ENCODE peak calls at places on chromosomes 5 and 9, in nine cellular contexts. One of them, this sample, is unnamed.

GRCh38 chr5:142065273-142065672 is 43.3 kb upstream of the NDFIP1 start:
- DNase-seq in HuH-7.5: no peak
- DNase-seq in mucosa of descending colon: no peak
- DNase-seq in colonic mucosa: no peak
- DNase-seq in HS-5: no peak
- DNase-seq in OCI-LY7: no peak
- DNase-seq in GM13976: no peak
- DNase-seq in naive thymus-derived CD8-positive, alpha-beta T cell: no peak
- DNase-seq in fibroblast of mammary gland: no peak
- DNase-seq in this sample: no peak

GRCh38 chr9:134532084-134532483 is 109.5 kb upstream of the COL5A1 start:
- DNase-seq in HuH-7.5: no peak
- DNase-seq in mucosa of descending colon: no peak
- DNase-seq in colonic mucosa: no peak
- DNase-seq in HS-5: no peak
- DNase-seq in OCI-LY7: no peak
- DNase-seq in GM13976: no peak
- DNase-seq in naive thymus-derived CD8-positive, alpha-beta T cell: no peak
- DNase-seq in fibroblast of mammary gland: no peak
- DNase-seq in this sample: no peak

GRCh38 chr9:38405841-38406240 is 13.3 kb downstream of the ALDH1B1 start:
- DNase-seq in HuH-7.5: no peak
- DNase-seq in mucosa of descending colon: no peak
- DNase-seq in colonic mucosa: no peak
- DNase-seq in HS-5: no peak
- DNase-seq in OCI-LY7: no peak
- DNase-seq in GM13976: no peak
- DNase-seq in naive thymus-derived CD8-positive, alpha-beta T cell: no peak
- DNase-seq in fibroblast of mammary gland: peak
- DNase-seq in this sample: no peak

GRCh38 chr5:95624368-95624767 is 4.5 kb downstream of the GPR150 start:
- DNase-seq in HuH-7.5: no peak
- DNase-seq in mucosa of descending colon: no peak
- DNase-seq in colonic mucosa: no peak
- DNase-seq in HS-5: no peak
- DNase-seq in OCI-LY7: no peak
- DNase-seq in GM13976: no peak
- DNase-seq in naive thymus-derived CD8-positive, alpha-beta T cell: no peak
- DNase-seq in fibroblast of mammary gland: no peak
- DNase-seq in this sample: no peak

GRCh38 chr9:134055981-134056461 is 11.8 kb downstream of the BRD3 start:
- DNase-seq in HuH-7.5: no peak
- DNase-seq in mucosa of descending colon: peak
- DNase-seq in colonic mucosa: peak
- DNase-seq in HS-5: no peak
- DNase-seq in OCI-LY7: no peak
- DNase-seq in GM13976: no peak
- DNase-seq in naive thymus-derived CD8-positive, alpha-beta T cell: no peak
- DNase-seq in fibroblast of mammary gland: peak
- DNase-seq in this sample: peak

GRCh38 chr9:117825609-117826347 is 121.6 kb downstream of the TLR4 start:
- DNase-seq in HuH-7.5: no peak
- DNase-seq in mucosa of descending colon: no peak
- DNase-seq in colonic mucosa: no peak
- DNase-seq in HS-5: no peak
- DNase-seq in OCI-LY7: no peak
- DNase-seq in GM13976: no peak
- DNase-seq in naive thymus-derived CD8-positive, alpha-beta T cell: peak
- DNase-seq in fibroblast of mammary gland: no peak
- DNase-seq in this sample: no peak

GRCh38 chr9:1273859-1274258 is 223.7 kb downstream of the DMRT2 start:
- DNase-seq in HuH-7.5: no peak
- DNase-seq in mucosa of descending colon: no peak
- DNase-seq in colonic mucosa: no peak
- DNase-seq in HS-5: peak
- DNase-seq in OCI-LY7: no peak
- DNase-seq in GM13976: no peak
- DNase-seq in naive thymus-derived CD8-positive, alpha-beta T cell: no peak
- DNase-seq in fibroblast of mammary gland: peak
- DNase-seq in this sample: no peak

GRCh38 chr5:55864606-55865541 is 13.7 kb downstream of the IL31RA start:
- DNase-seq in HuH-7.5: no peak
- DNase-seq in mucosa of descending colon: no peak
- DNase-seq in colonic mucosa: no peak
- DNase-seq in HS-5: no peak
- DNase-seq in OCI-LY7: no peak
- DNase-seq in GM13976: no peak
- DNase-seq in naive thymus-derived CD8-positive, alpha-beta T cell: no peak
- DNase-seq in fibroblast of mammary gland: peak
- DNase-seq in this sample: no peak

GRCh38 chr9:13939129-13939528 is 374.8 kb downstream of the NFIB start:
- DNase-seq in HuH-7.5: no peak
- DNase-seq in mucosa of descending colon: no peak
- DNase-seq in colonic mucosa: no peak
- DNase-seq in HS-5: peak
- DNase-seq in OCI-LY7: no peak
- DNase-seq in GM13976: no peak
- DNase-seq in naive thymus-derived CD8-positive, alpha-beta T cell: no peak
- DNase-seq in fibroblast of mammary gland: peak
- DNase-seq in this sample: no peak

GRCh38 chr9:128420060-128420650 is 502 bp upstream of the CERCAM start:
- DNase-seq in HuH-7.5: peak
- DNase-seq in mucosa of descending colon: peak
- DNase-seq in colonic mucosa: peak
- DNase-seq in HS-5: peak
- DNase-seq in OCI-LY7: peak
- DNase-seq in GM13976: peak
- DNase-seq in naive thymus-derived CD8-positive, alpha-beta T cell: peak
- DNase-seq in fibroblast of mammary gland: peak
- DNase-seq in this sample: peak

GRCh38 chr5:175282611-175283225 is 161.3 kb downstream of the DRD1 start:
- DNase-seq in HuH-7.5: no peak
- DNase-seq in mucosa of descending colon: no peak
- DNase-seq in colonic mucosa: no peak
- DNase-seq in HS-5: no peak
- DNase-seq in OCI-LY7: no peak
- DNase-seq in GM13976: no peak
- DNase-seq in naive thymus-derived CD8-positive, alpha-beta T cell: no peak
- DNase-seq in fibroblast of mammary gland: no peak
- DNase-seq in this sample: no peak

GRCh38 chr5:103394676-103395075 is 136.1 kb downstream of the MACIR start:
- DNase-seq in HuH-7.5: no peak
- DNase-seq in mucosa of descending colon: no peak
- DNase-seq in colonic mucosa: no peak
- DNase-seq in HS-5: no peak
- DNase-seq in OCI-LY7: no peak
- DNase-seq in GM13976: no peak
- DNase-seq in naive thymus-derived CD8-positive, alpha-beta T cell: no peak
- DNase-seq in fibroblast of mammary gland: no peak
- DNase-seq in this sample: no peak

GRCh38 chr5:32096891-32097592 is 77.1 kb downstream of the GOLPH3 start:
- DNase-seq in HuH-7.5: no peak
- DNase-seq in mucosa of descending colon: no peak
- DNase-seq in colonic mucosa: no peak
- DNase-seq in HS-5: no peak
- DNase-seq in OCI-LY7: no peak
- DNase-seq in GM13976: no peak
- DNase-seq in naive thymus-derived CD8-positive, alpha-beta T cell: no peak
- DNase-seq in fibroblast of mammary gland: peak
- DNase-seq in this sample: no peak

GRCh38 chr9:6852243-6852963 is 94.6 kb downstream of the KDM4C start:
- DNase-seq in HuH-7.5: no peak
- DNase-seq in mucosa of descending colon: no peak
- DNase-seq in colonic mucosa: no peak
- DNase-seq in HS-5: peak
- DNase-seq in OCI-LY7: no peak
- DNase-seq in GM13976: no peak
- DNase-seq in naive thymus-derived CD8-positive, alpha-beta T cell: no peak
- DNase-seq in fibroblast of mammary gland: peak
- DNase-seq in this sample: no peak

GRCh38 chr5:72302171-72302570 is 17.9 kb downstream of the MRPS27 start:
- DNase-seq in HuH-7.5: no peak
- DNase-seq in mucosa of descending colon: no peak
- DNase-seq in colonic mucosa: no peak
- DNase-seq in HS-5: no peak
- DNase-seq in OCI-LY7: no peak
- DNase-seq in GM13976: no peak
- DNase-seq in naive thymus-derived CD8-positive, alpha-beta T cell: no peak
- DNase-seq in fibroblast of mammary gland: no peak
- DNase-seq in this sample: no peak

GRCh38 chr5:157464518-157465171 is 4.6 kb downstream of the NIPAL4 start:
- DNase-seq in HuH-7.5: no peak
- DNase-seq in mucosa of descending colon: no peak
- DNase-seq in colonic mucosa: peak
- DNase-seq in HS-5: peak
- DNase-seq in OCI-LY7: no peak
- DNase-seq in GM13976: peak
- DNase-seq in naive thymus-derived CD8-positive, alpha-beta T cell: no peak
- DNase-seq in fibroblast of mammary gland: peak
- DNase-seq in this sample: no peak

GRCh38 chr5:73363911-73364730 is 84.5 kb downstream of the FOXD1 start:
- DNase-seq in HuH-7.5: no peak
- DNase-seq in mucosa of descending colon: no peak
- DNase-seq in colonic mucosa: no peak
- DNase-seq in HS-5: peak
- DNase-seq in OCI-LY7: no peak
- DNase-seq in GM13976: no peak
- DNase-seq in naive thymus-derived CD8-positive, alpha-beta T cell: no peak
- DNase-seq in fibroblast of mammary gland: peak
- DNase-seq in this sample: no peak

GRCh38 chr5:132839426-132840301 is 9.2 kb upstream of the SHROOM1 start:
- DNase-seq in HuH-7.5: no peak
- DNase-seq in mucosa of descending colon: no peak
- DNase-seq in colonic mucosa: peak
- DNase-seq in HS-5: no peak
- DNase-seq in OCI-LY7: no peak
- DNase-seq in GM13976: no peak
- DNase-seq in naive thymus-derived CD8-positive, alpha-beta T cell: no peak
- DNase-seq in fibroblast of mammary gland: peak
- DNase-seq in this sample: no peak

GRCh38 chr9:112112519-112112918 is 62.6 kb downstream of the SUSD1 start:
- DNase-seq in HuH-7.5: no peak
- DNase-seq in mucosa of descending colon: no peak
- DNase-seq in colonic mucosa: peak
- DNase-seq in HS-5: peak
- DNase-seq in OCI-LY7: no peak
- DNase-seq in GM13976: no peak
- DNase-seq in naive thymus-derived CD8-positive, alpha-beta T cell: no peak
- DNase-seq in fibroblast of mammary gland: peak
- DNase-seq in this sample: no peak

GRCh38 chr9:90007516-90008430 is 403.0 kb downstream of the GADD45G start:
- DNase-seq in HuH-7.5: no peak
- DNase-seq in mucosa of descending colon: no peak
- DNase-seq in colonic mucosa: no peak
- DNase-seq in HS-5: peak
- DNase-seq in OCI-LY7: no peak
- DNase-seq in GM13976: no peak
- DNase-seq in naive thymus-derived CD8-positive, alpha-beta T cell: no peak
- DNase-seq in fibroblast of mammary gland: peak
- DNase-seq in this sample: no peak

GRCh38 chr5:93717162-93717561 is 24.2 kb downstream of the POU5F2 start:
- DNase-seq in HuH-7.5: no peak
- DNase-seq in mucosa of descending colon: no peak
- DNase-seq in colonic mucosa: no peak
- DNase-seq in HS-5: no peak
- DNase-seq in OCI-LY7: no peak
- DNase-seq in GM13976: no peak
- DNase-seq in naive thymus-derived CD8-positive, alpha-beta T cell: no peak
- DNase-seq in fibroblast of mammary gland: peak
- DNase-seq in this sample: peak

GRCh38 chr5:32562841-32563240 is 22.5 kb upstream of the SUB1 start:
- DNase-seq in HuH-7.5: no peak
- DNase-seq in mucosa of descending colon: no peak
- DNase-seq in colonic mucosa: no peak
- DNase-seq in HS-5: no peak
- DNase-seq in OCI-LY7: no peak
- DNase-seq in GM13976: no peak
- DNase-seq in naive thymus-derived CD8-positive, alpha-beta T cell: no peak
- DNase-seq in fibroblast of mammary gland: no peak
- DNase-seq in this sample: no peak

GRCh38 chr5:84017704-84018240 is 297.1 kb upstream of the HAPLN1 start:
- DNase-seq in HuH-7.5: no peak
- DNase-seq in mucosa of descending colon: no peak
- DNase-seq in colonic mucosa: no peak
- DNase-seq in HS-5: no peak
- DNase-seq in OCI-LY7: no peak
- DNase-seq in GM13976: no peak
- DNase-seq in naive thymus-derived CD8-positive, alpha-beta T cell: no peak
- DNase-seq in fibroblast of mammary gland: peak
- DNase-seq in this sample: no peak

GRCh38 chr9:99823392-99824377 is 2.0 kb downstream of the NR4A3 start:
- DNase-seq in HuH-7.5: peak
- DNase-seq in mucosa of descending colon: peak
- DNase-seq in colonic mucosa: peak
- DNase-seq in HS-5: peak
- DNase-seq in OCI-LY7: peak
- DNase-seq in GM13976: peak
- DNase-seq in naive thymus-derived CD8-positive, alpha-beta T cell: peak
- DNase-seq in fibroblast of mammary gland: peak
- DNase-seq in this sample: peak

GRCh38 chr5:172505403-172505759 is 51.1 kb upstream of the SH3PXD2B start:
- DNase-seq in HuH-7.5: no peak
- DNase-seq in mucosa of descending colon: no peak
- DNase-seq in colonic mucosa: peak
- DNase-seq in HS-5: no peak
- DNase-seq in OCI-LY7: no peak
- DNase-seq in GM13976: no peak
- DNase-seq in naive thymus-derived CD8-positive, alpha-beta T cell: no peak
- DNase-seq in fibroblast of mammary gland: no peak
- DNase-seq in this sample: no peak

GRCh38 chr5:64691333-64691732 is 1.0 kb downstream of the SHISAL2B start:
- DNase-seq in HuH-7.5: no peak
- DNase-seq in mucosa of descending colon: no peak
- DNase-seq in colonic mucosa: no peak
- DNase-seq in HS-5: no peak
- DNase-seq in OCI-LY7: no peak
- DNase-seq in GM13976: no peak
- DNase-seq in naive thymus-derived CD8-positive, alpha-beta T cell: no peak
- DNase-seq in fibroblast of mammary gland: no peak
- DNase-seq in this sample: no peak

GRCh38 chr5:23994581-23995370 is 487.4 kb downstream of the PRDM9 start:
- DNase-seq in HuH-7.5: peak
- DNase-seq in mucosa of descending colon: no peak
- DNase-seq in colonic mucosa: no peak
- DNase-seq in HS-5: no peak
- DNase-seq in OCI-LY7: no peak
- DNase-seq in GM13976: no peak
- DNase-seq in naive thymus-derived CD8-positive, alpha-beta T cell: no peak
- DNase-seq in fibroblast of mammary gland: no peak
- DNase-seq in this sample: no peak

GRCh38 chr9:130938652-130939404 is at the start of gene FIBCD1:
- DNase-seq in HuH-7.5: peak
- DNase-seq in mucosa of descending colon: peak
- DNase-seq in colonic mucosa: peak
- DNase-seq in HS-5: no peak
- DNase-seq in OCI-LY7: peak
- DNase-seq in GM13976: peak
- DNase-seq in naive thymus-derived CD8-positive, alpha-beta T cell: no peak
- DNase-seq in fibroblast of mammary gland: peak
- DNase-seq in this sample: no peak

GRCh38 chr5:176732736-176733585 is 77.4 kb upstream of the UNC5A start:
- DNase-seq in HuH-7.5: no peak
- DNase-seq in mucosa of descending colon: no peak
- DNase-seq in colonic mucosa: no peak
- DNase-seq in HS-5: no peak
- DNase-seq in OCI-LY7: no peak
- DNase-seq in GM13976: no peak
- DNase-seq in naive thymus-derived CD8-positive, alpha-beta T cell: no peak
- DNase-seq in fibroblast of mammary gland: no peak
- DNase-seq in this sample: peak

GRCh38 chr5:36655171-36655570 is 48.8 kb downstream of the SLC1A3 start:
- DNase-seq in HuH-7.5: no peak
- DNase-seq in mucosa of descending colon: no peak
- DNase-seq in colonic mucosa: no peak
- DNase-seq in HS-5: no peak
- DNase-seq in OCI-LY7: no peak
- DNase-seq in GM13976: no peak
- DNase-seq in naive thymus-derived CD8-positive, alpha-beta T cell: no peak
- DNase-seq in fibroblast of mammary gland: no peak
- DNase-seq in this sample: no peak

GRCh38 chr9:93826905-93827544 is 128.1 kb downstream of the BARX1 start:
- DNase-seq in HuH-7.5: no peak
- DNase-seq in mucosa of descending colon: no peak
- DNase-seq in colonic mucosa: no peak
- DNase-seq in HS-5: no peak
- DNase-seq in OCI-LY7: no peak
- DNase-seq in GM13976: peak
- DNase-seq in naive thymus-derived CD8-positive, alpha-beta T cell: no peak
- DNase-seq in fibroblast of mammary gland: no peak
- DNase-seq in this sample: no peak

This sample was measured in lower lobe of right lung.